ENCODE peak calls at places on chromosomes 11 and 22, in nine cellular contexts. Z, F, K, D, O, P, G, A and X are unnamed samples.

GRCh38 chr22:24592846-24593809 is at the start of gene LRRC75B:
- DNase-seq in Z (peak), F (peak), K (peak), D (no peak), O (peak), P (peak), G (peak), A (peak), X (peak)

GRCh38 chr22:50505276-50505775 is 2.2 kb downstream of the LMF2 start:
- DNase-seq in Z (no peak), F (no peak), K (no peak), D (no peak), O (no peak), P (no peak), G (peak), A (no peak), X (no peak)

GRCh38 chr11:68989936-68990606 is 9.3 kb upstream of the MRGPRD start:
- DNase-seq in Z (no peak), F (no peak), K (no peak), D (no peak), O (no peak), P (no peak), G (peak), A (no peak), X (no peak)

GRCh38 chr11:81197396-81197795 is 1536.3 kb downstream of the FAM181B start:
- DNase-seq in Z (no peak), F (no peak), K (no peak), D (no peak), O (no peak), P (no peak), G (no peak), A (no peak), X (no peak)

GRCh38 chr11:44368886-44369285 is 58.9 kb upstream of the ALX4 start:
- DNase-seq in Z (no peak), F (no peak), K (no peak), D (no peak), O (no peak), P (no peak), G (peak), A (no peak), X (no peak)

GRCh38 chr11:63602296-63602695 is 11.9 kb downstream of the PLAAT3 start:
- DNase-seq in Z (no peak), F (no peak), K (no peak), D (no peak), O (peak), P (no peak), G (no peak), A (no peak), X (no peak)

GRCh38 chr11:134242376-134242775 is 10.8 kb downstream of the THYN1 start:
- DNase-seq in Z (no peak), F (no peak), K (no peak), D (no peak), O (no peak), P (no peak), G (no peak), A (no peak), X (no peak)

GRCh38 chr11:1078191-1078601 is 3.5 kb downstream of the MUC2 start:
- DNase-seq in Z (no peak), F (no peak), K (no peak), D (no peak), O (no peak), P (no peak), G (peak), A (no peak), X (no peak)

GRCh38 chr11:70021586-70021985 is 56.5 kb upstream of the ANO1 start:
- DNase-seq in Z (no peak), F (no peak), K (no peak), D (no peak), O (no peak), P (no peak), G (no peak), A (no peak), X (no peak)

GRCh38 chr11:55852141-55852540 is 13.6 kb downstream of the OR5D16 start:
- DNase-seq in Z (no peak), F (no peak), K (no peak), D (no peak), O (no peak), P (no peak), G (no peak), A (no peak), X (no peak)

GRCh38 chr22:25627271-25627848 is 62.9 kb downstream of the GRK3 start:
- DNase-seq in Z (no peak), F (no peak), K (no peak), D (no peak), O (no peak), P (peak), G (no peak), A (no peak), X (no peak)

GRCh38 chr11:8871283-8871775 is 39.7 kb upstream of the AKIP1 start:
- DNase-seq in Z (peak), F (peak), K (peak), D (no peak), O (peak), P (no peak), G (peak), A (no peak), X (peak)

GRCh38 chr11:2088284-2088683 is 50.9 kb downstream of the IGF2 start:
- DNase-seq in Z (no peak), F (no peak), K (peak), D (no peak), O (no peak), P (no peak), G (no peak), A (no peak), X (no peak)

GRCh38 chr11:130478204-130478701 is 29.8 kb downstream of the ADAMTS15 start:
- DNase-seq in Z (peak), F (no peak), K (peak), D (no peak), O (peak), P (no peak), G (peak), A (no peak), X (no peak)

GRCh38 chr11:2669926-2670469 is 29.8 kb downstream of the KCNQ1OT1 start:
- DNase-seq in Z (no peak), F (no peak), K (no peak), D (no peak), O (no peak), P (no peak), G (no peak), A (no peak), X (no peak)

GRCh38 chr11:12719221-12719620 is 45.0 kb downstream of the TEAD1 start:
- DNase-seq in Z (no peak), F (no peak), K (no peak), D (no peak), O (no peak), P (no peak), G (no peak), A (no peak), X (no peak)

GRCh38 chr22:50574383-50574755 is 3.9 kb downstream of the CPT1B start:
- DNase-seq in Z (no peak), F (no peak), K (peak), D (no peak), O (no peak), P (no peak), G (no peak), A (no peak), X (no peak)

GRCh38 chr11:2317354-2318050 is 15.7 kb downstream of the TSPAN32 start:
- DNase-seq in Z (no peak), F (no peak), K (peak), D (no peak), O (no peak), P (no peak), G (peak), A (no peak), X (no peak)

GRCh38 chr11:77471520-77472234 is 2.2 kb downstream of the PAK1 start:
- DNase-seq in Z (no peak), F (peak), K (peak), D (no peak), O (no peak), P (peak), G (no peak), A (no peak), X (peak)

GRCh38 chr11:95570845-95571244 is 218.7 kb downstream of the FAM76B start:
- DNase-seq in Z (no peak), F (no peak), K (no peak), D (no peak), O (no peak), P (no peak), G (no peak), A (no peak), X (no peak)

GRCh38 chr22:49784987-49785614 is 42.6 kb downstream of the BRD1 start:
- DNase-seq in Z (no peak), F (no peak), K (no peak), D (no peak), O (no peak), P (no peak), G (peak), A (no peak), X (no peak)

GRCh38 chr22:46355996-46356471 is 20.5 kb downstream of the TRMU start:
- DNase-seq in Z (no peak), F (no peak), K (no peak), D (no peak), O (no peak), P (no peak), G (peak), A (no peak), X (no peak)